ENCODE peak calls at places on chromosome 7, in four cellular contexts. Y, S, R and Q are unnamed samples.

GRCh38 chr7:77657427-77658331 is 38.6 kb upstream of the RSBN1L start:
- DNase-seq in Y (no peak), S (no peak), R (no peak), Q (no peak)

GRCh38 chr7:156703773-156704482 is 63.4 kb downstream of the RNF32 start:
- DNase-seq in Y (no peak), S (no peak), R (no peak), Q (no peak)

GRCh38 chr7:111835066-111835465 is 272.8 kb upstream of the IMMP2L start:
- DNase-seq in Y (no peak), S (no peak), R (no peak), Q (no peak)

GRCh38 chr7:27873981-27874957 is 134.3 kb downstream of the TAX1BP1 start:
- DNase-seq in Y (no peak), S (no peak), R (no peak), Q (no peak)

GRCh38 chr7:42869131-42870020 is 42.5 kb downstream of the C7orf25 start:
- DNase-seq in Y (no peak), S (no peak), R (no peak), Q (peak)

GRCh38 chr7:131546583-131547111 is 9.8 kb downstream of the PODXL start:
- DNase-seq in Y (peak), S (no peak), R (peak), Q (no peak)

GRCh38 chr7:39946693-39947092 is 3.4 kb upstream of the CDK13 start:
- DNase-seq in Y (no peak), S (no peak), R (no peak), Q (no peak)

GRCh38 chr7:90474284-90475210 is 5.1 kb downstream of the PTTG1IP2 start:
- DNase-seq in Y (no peak), S (no peak), R (no peak), Q (no peak)

GRCh38 chr7:100803398-100804161 is 23.7 kb downstream of the EPHB4 start:
- DNase-seq in Y (peak), S (peak), R (peak), Q (peak)

GRCh38 chr7:141361479-141361878 is 189.7 kb upstream of the AGK start:
- DNase-seq in Y (no peak), S (no peak), R (no peak), Q (no peak)

GRCh38 chr7:99994819-99995218 is 19.0 kb upstream of the AZGP1 start:
- DNase-seq in Y (no peak), S (no peak), R (no peak), Q (no peak)

GRCh38 chr7:101093907-101094306 is 8.6 kb downstream of the TRIM56 start:
- DNase-seq in Y (no peak), S (no peak), R (no peak), Q (no peak)

GRCh38 chr7:90266808-90267207 is 21.8 kb downstream of the CFAP69 start:
- DNase-seq in Y (no peak), S (no peak), R (no peak), Q (no peak)

GRCh38 chr7:156607332-156608175 is 33.0 kb upstream of the RNF32 start:
- DNase-seq in Y (no peak), S (no peak), R (no peak), Q (no peak)

GRCh38 chr7:131604841-131605279 is 48.4 kb upstream of the PODXL start:
- DNase-seq in Y (no peak), S (no peak), R (no peak), Q (peak)

GRCh38 chr7:106462365-106462859 is 177.6 kb upstream of the NAMPT start:
- DNase-seq in Y (no peak), S (no peak), R (no peak), Q (no peak)

GRCh38 chr7:107563072-107563760 is 504 bp downstream of the COG5 start:
- DNase-seq in Y (no peak), S (peak), R (no peak), Q (no peak)

GRCh38 chr7:22726849-22727792 is at the start of gene IL6:
- DNase-seq in Y (peak), S (no peak), R (no peak), Q (peak)

GRCh38 chr7:20331912-20332317 is 1.2 kb downstream of the ITGB8 start:
- DNase-seq in Y (peak), S (no peak), R (no peak), Q (no peak)

GRCh38 chr7:1025747-1026581 is 18.4 kb upstream of the GPR146 start:
- DNase-seq in Y (no peak), S (no peak), R (no peak), Q (no peak)

GRCh38 chr7:142866361-142867096 is 11.7 kb downstream of the EPHB6 start:
- DNase-seq in Y (peak), S (no peak), R (peak), Q (no peak)

GRCh38 chr7:33698692-33699128 is 206.6 kb upstream of the BMPER start:
- DNase-seq in Y (no peak), S (no peak), R (no peak), Q (no peak)

GRCh38 chr7:114921636-114922150 is at the start of gene MDFIC:
- DNase-seq in Y (no peak), S (no peak), R (no peak), Q (no peak)

GRCh38 chr7:76272142-76272541 is 30.3 kb upstream of the HSPB1 start:
- DNase-seq in Y (no peak), S (no peak), R (no peak), Q (no peak)

GRCh38 chr7:56287429-56288138 is 171.4 kb upstream of the NUPR2 start:
- DNase-seq in Y (no peak), S (peak), R (no peak), Q (no peak)